ENCODE peak calls at places on chromosomes 16 and 17, in seven cellular contexts. F, I, H, C, W, U and O are unnamed samples.

GRCh38 chr16:11946433-11946832 is 4.6 kb upstream of the NPIPB2 start:
- DNase-seq in U (no peak), W (no peak), F (peak), H (no peak), I (no peak), C (no peak), O (no peak)

GRCh38 chr16:8619671-8620370 is 1.7 kb upstream of the METTL22 start:
- DNase-seq in F (no peak), W (no peak), H (no peak), U (no peak), I (no peak), C (no peak), O (no peak)

GRCh38 chr16:51137097-51137496 is 14.0 kb downstream of the SALL1 start:
- DNase-seq in I (no peak), W (no peak), U (no peak), C (no peak), H (no peak), F (peak), O (no peak)

GRCh38 chr17:70365098-70365583 is 195.8 kb downstream of the KCNJ2 start:
- DNase-seq in I (peak), U (no peak), W (no peak), F (peak), H (no peak), C (no peak), O (no peak)

GRCh38 chr16:31664683-31665482 is 137.2 kb downstream of the AHSP start:
- DNase-seq in C (no peak), F (peak), I (no peak), U (peak), W (no peak), H (peak), O (no peak)

GRCh38 chr17:76145231-76146052 is 4.4 kb upstream of the FOXJ1 start:
- DNase-seq in U (no peak), C (peak), I (no peak), F (no peak), W (no peak), H (no peak), O (peak)

GRCh38 chr17:16001498-16001897 is 1.9 kb downstream of the TTC19 start:
- DNase-seq in F (peak), I (no peak), W (no peak), C (no peak), U (no peak), H (peak), O (no peak)

GRCh38 chr16:56950881-56951771 is 10.6 kb upstream of the CETP start:
- DNase-seq in F (peak), I (no peak), C (peak), U (peak), W (no peak), H (peak), O (peak)

GRCh38 chr16:87297918-87298631 is 19.1 kb downstream of the C16orf95 start:
- DNase-seq in I (no peak), U (peak), F (peak), C (no peak), W (no peak), H (peak), O (peak)

GRCh38 chr17:49597928-49598655 is 22.4 kb downstream of the NXPH3 start:
- DNase-seq in H (no peak), U (no peak), W (no peak), I (no peak), C (no peak), F (no peak), O (no peak)

GRCh38 chr17:5587431-5588032 is 3.2 kb upstream of the NLRP1 start:
- DNase-seq in H (peak), I (peak), U (peak), W (no peak), F (peak), C (no peak), O (peak)